ENCODE peak calls at places on chromosomes 7 and 10, in ten cellular contexts. Q is M059J; I is stimulated activated CD4-positive, alpha-beta T cell treated with anti-CD3 and anti-CD28 coated beads, Interleukin-2, amount 100 ng/mL, for 24 hours; U is mammary epithelial cell; J is SJSA1; Z is colonic mucosa; O is caudate nucleus; C is NCI-H345; X is midbrain; V is small intestine. S is an unnamed sample.

GRCh38 chr10:24494777-24495176 is 228.9 kb downstream of the ARHGAP21 start:
- DNase-seq in Q (no peak), I (no peak), U (no peak), J (no peak), Z (no peak), O (no peak), C (no peak), X (no peak), V (no peak), S (no peak)

GRCh38 chr10:25280076-25280475 is 105.3 kb downstream of the GPR158 start:
- DNase-seq in Q (no peak), I (no peak), U (no peak), J (no peak), Z (no peak), O (no peak), C (no peak), X (no peak), V (no peak), S (no peak)

GRCh38 chr10:128529225-128529624 is 403.0 kb upstream of the MKI67 start:
- DNase-seq in Q (no peak), I (no peak), U (no peak), J (no peak), Z (no peak), O (no peak), C (no peak), X (no peak), V (no peak), S (no peak)

GRCh38 chr7:32536585-32536984 is 41.3 kb downstream of the AVL9 start:
- DNase-seq in Q (peak; percentile 93), I (no peak), U (peak; percentile 86), J (peak; percentile 30), Z (no peak), O (no peak), C (no peak), X (no peak), V (no peak), S (no peak)

GRCh38 chr7:47771301-47771989 is 176.8 kb downstream of the PKD1L1 start:
- DNase-seq in Q (peak; percentile 86), I (no peak), U (no peak), J (peak; percentile 52), Z (no peak), O (no peak), C (no peak), X (peak; percentile 12), V (no peak), S (peak; percentile 8)

GRCh38 chr10:61937631-61938284 is 36.3 kb downstream of the ARID5B start:
- DNase-seq in Q (peak; percentile 35), I (no peak), U (peak; percentile 53), J (peak; percentile 58), Z (no peak), O (no peak), C (no peak), X (peak; percentile 12), V (no peak), S (no peak)

GRCh38 chr7:22885824-22886255 is 63.2 kb upstream of the TOMM7 start:
- DNase-seq in Q (peak; percentile 15), I (peak; percentile 57), U (no peak), J (no peak), Z (no peak), O (no peak), C (peak; percentile 34), X (no peak), V (peak; percentile 8), S (no peak)

GRCh38 chr7:45889367-45890067 is 1.2 kb downstream of the IGFBP1 start:
- DNase-seq in Q (no peak), I (no peak), U (no peak), J (no peak), Z (no peak), O (no peak), C (no peak), X (no peak), V (no peak), S (no peak)

GRCh38 chr7:152341039-152341913 is 94.5 kb downstream of the KMT2C start:
- DNase-seq in Q (peak; percentile 63), I (no peak), U (peak; percentile 51), J (peak; percentile 19), Z (peak; percentile 22), O (no peak), C (no peak), X (peak; percentile 48), V (peak; percentile 54), S (no peak)

GRCh38 chr7:116736927-116737715 is 65.1 kb downstream of the MET start:
- DNase-seq in Q (peak; percentile 20), I (no peak), U (no peak), J (no peak), Z (no peak), O (no peak), C (no peak), X (no peak), V (no peak), S (no peak)

GRCh38 chr10:29199344-29199743 is 89.5 kb upstream of the LYZL1 start:
- DNase-seq in Q (no peak), I (no peak), U (no peak), J (no peak), Z (no peak), O (no peak), C (no peak), X (no peak), V (no peak), S (no peak)

GRCh38 chr7:115561341-115562110 is 469.0 kb downstream of the TFEC start:
- DNase-seq in Q (peak; percentile 8), I (no peak), U (no peak), J (no peak), Z (no peak), O (no peak), C (no peak), X (no peak), V (no peak), S (peak; percentile 12)

GRCh38 chr10:93300518-93300917 is 181.6 kb downstream of the MYOF start:
- DNase-seq in Q (no peak), I (no peak), U (no peak), J (no peak), Z (no peak), O (no peak), C (no peak), X (no peak), V (no peak), S (no peak)

GRCh38 chr10:101063162-101063525 is 1.4 kb downstream of the KAZALD1 start:
- DNase-seq in Q (no peak), I (no peak), U (no peak), J (no peak), Z (no peak), O (no peak), C (no peak), X (no peak), V (no peak), S (no peak)

GRCh38 chr10:21172774-21173432 is 275.8 kb upstream of the NEBL start:
- DNase-seq in Q (no peak), I (peak; percentile 6), U (no peak), J (no peak), Z (peak; percentile 52), O (no peak), C (peak; percentile 24), X (no peak), V (no peak), S (no peak)

GRCh38 chr7:100119701-100120517 is 475 bp downstream of the CNPY4 start:
- DNase-seq in Q (peak; percentile 76), I (peak; percentile 71), U (no peak), J (peak; percentile 91), Z (peak; percentile 66), O (peak; percentile 58), C (peak; percentile 60), X (peak; percentile 85), V (no peak), S (peak; percentile 73)

GRCh38 chr7:51009716-51010496 is 227.2 kb upstream of the GRB10 start:
- DNase-seq in Q (peak; percentile 96), I (no peak), U (peak; percentile 8), J (no peak), Z (no peak), O (no peak), C (no peak), X (no peak), V (no peak), S (peak; percentile 63)